ENCODE peak calls at places on chromosomes 7 and 10, in seven cellular contexts. Y is GM04504, F is aorta, K is C1 segment of cervical spinal cord, M is NCI-H1105 treated with DMSO at 0.1 percent for 48 hours, U is SW 1271, H is fibroblast of pulmonary artery. E is an unnamed sample.

GRCh38 chr10:23362879-23363787 is 18.5 kb upstream of the C10orf67 start:
- DNase-seq in Y (no peak), F (no peak), K (no peak), M (no peak), U (no peak), H (no peak), E (no peak)

GRCh38 chr7:37916673-37917660 is at the start of gene SFRP4:
- DNase-seq in Y (peak), F (peak), K (peak), M (peak), U (peak), H (peak), E (no peak)

GRCh38 chr10:35040761-35041501 is 49.2 kb downstream of the CUL2 start:
- DNase-seq in Y (no peak), F (no peak), K (no peak), M (no peak), U (no peak), H (peak), E (no peak)

GRCh38 chr10:122422266-122422980 is 32.0 kb upstream of the ARMS2 start:
- DNase-seq in Y (no peak), F (no peak), K (no peak), M (no peak), U (no peak), H (no peak), E (no peak)

GRCh38 chr7:37920619-37921339 is at the start of gene EPDR1:
- DNase-seq in Y (no peak), F (peak), K (peak), M (peak), U (peak), H (no peak), E (no peak)

GRCh38 chr10:97820305-97820704 is 29.3 kb upstream of the GOLGA7B start:
- DNase-seq in Y (no peak), F (no peak), K (no peak), M (no peak), U (no peak), H (no peak), E (no peak)

GRCh38 chr7:143345428-143345900 is 17.0 kb downstream of the FAM131B start:
- DNase-seq in Y (no peak), F (peak), K (no peak), M (peak), U (no peak), H (peak), E (peak)

GRCh38 chr7:64947252-64948000 is 43.4 kb downstream of the ZNF117 start:
- DNase-seq in Y (no peak), F (no peak), K (no peak), M (peak), U (no peak), H (no peak), E (no peak)

GRCh38 chr7:27411145-27411544 is 168.5 kb downstream of the EVX1 start:
- DNase-seq in Y (no peak), F (no peak), K (no peak), M (no peak), U (no peak), H (no peak), E (no peak)

GRCh38 chr7:20288036-20288435 is 42.7 kb upstream of the ITGB8 start:
- DNase-seq in Y (no peak), F (no peak), K (no peak), M (no peak), U (no peak), H (no peak), E (no peak)

GRCh38 chr7:143408686-143409551 is at the start of gene EPHA1:
- DNase-seq in Y (no peak), F (peak), K (no peak), M (peak), U (no peak), H (no peak), E (no peak)

GRCh38 chr7:51150193-51150592 is 166.4 kb downstream of the COBL start:
- DNase-seq in Y (no peak), F (no peak), K (no peak), M (no peak), U (no peak), H (no peak), E (no peak)

GRCh38 chr10:116899626-116900025 is 50.3 kb downstream of the ENO4 start:
- DNase-seq in Y (no peak), F (no peak), K (no peak), M (no peak), U (no peak), H (no peak), E (no peak)

GRCh38 chr10:78802866-78803265 is 265.9 kb upstream of the ZMIZ1 start:
- DNase-seq in Y (peak), F (peak), K (no peak), M (no peak), U (no peak), H (peak), E (no peak)

GRCh38 chr10:11125004-11125403 is 107.3 kb downstream of the CELF2 start:
- DNase-seq in Y (no peak), F (no peak), K (no peak), M (no peak), U (no peak), H (no peak), E (no peak)

GRCh38 chr7:66036788-66037187 is 38.8 kb upstream of the ASL start:
- DNase-seq in Y (no peak), F (no peak), K (no peak), M (no peak), U (no peak), H (no peak), E (no peak)

GRCh38 chr7:50119815-50120637 is 27.0 kb upstream of the ZPBP start:
- DNase-seq in Y (no peak), F (no peak), K (no peak), M (no peak), U (no peak), H (no peak), E (no peak)

GRCh38 chr7:16422917-16423316 is 1.6 kb upstream of the CRPPA start:
- DNase-seq in Y (no peak), F (no peak), K (no peak), M (no peak), U (no peak), H (no peak), E (no peak)

GRCh38 chr10:80187465-80188409 is 17.6 kb downstream of the ANXA11 start:
- DNase-seq in Y (no peak), F (peak), K (no peak), M (no peak), U (no peak), H (no peak), E (no peak)

GRCh38 chr10:117425908-117426566 is 50.8 kb upstream of the PDZD8 start:
- DNase-seq in Y (no peak), F (no peak), K (no peak), M (no peak), U (no peak), H (no peak), E (no peak)

GRCh38 chr7:140262242-140262903 is 85.6 kb upstream of the KDM7A start:
- DNase-seq in Y (no peak), F (no peak), K (no peak), M (no peak), U (no peak), H (no peak), E (no peak)

GRCh38 chr10:35696392-35696791 is 54.3 kb upstream of the FZD8 start:
- DNase-seq in Y (no peak), F (no peak), K (no peak), M (no peak), U (no peak), H (no peak), E (no peak)

GRCh38 chr7:139580435-139580834 is 57.0 kb downstream of the CLEC2L start:
- DNase-seq in Y (no peak), F (no peak), K (no peak), M (no peak), U (no peak), H (no peak), E (no peak)